ENCODE peak calls at places on chromosomes 11 and 22, in four cellular contexts. I is naive thymus-derived CD8-positive, alpha-beta T cell; Q is MV-4-11; D is GM10248. S is an unnamed sample.

GRCh38 chr11:79493555-79494171 is 52.8 kb upstream of the TENM4 start:
- DNase-seq in I (peak), Q (peak), D (peak), S (peak)

GRCh38 chr22:37235897-37236607 is 8.0 kb downstream of the RAC2 start:
- DNase-seq in I (no peak), Q (no peak), D (no peak), S (no peak)

GRCh38 chr22:31139066-31139465 is 1.2 kb downstream of the PLA2G3 start:
- DNase-seq in I (no peak), Q (no peak), D (no peak), S (no peak)

GRCh38 chr11:28505216-28505615 is 397.0 kb downstream of the METTL15 start:
- DNase-seq in I (no peak), Q (no peak), D (no peak), S (no peak)

GRCh38 chr22:39434721-39435120 is 22.1 kb upstream of the MGAT3 start:
- DNase-seq in I (no peak), Q (no peak), D (no peak), S (no peak)

GRCh38 chr11:34423300-34423699 is 15.4 kb upstream of the CAT start:
- DNase-seq in I (no peak), Q (no peak), D (no peak), S (no peak)

GRCh38 chr22:45460288-45461109 is 42.2 kb upstream of the FBLN1 start:
- DNase-seq in I (no peak), Q (no peak), D (no peak), S (no peak)

GRCh38 chr22:47086596-47087248 is 324.3 kb downstream of the TBC1D22A start:
- DNase-seq in I (no peak), Q (no peak), D (no peak), S (no peak)

GRCh38 chr11:76793834-76794291 is 10.7 kb downstream of the TSKU start:
- DNase-seq in I (no peak), Q (no peak), D (peak), S (no peak)

GRCh38 chr22:24423519-24424000 is 3.8 kb upstream of the ADORA2A start:
- DNase-seq in I (peak), Q (no peak), D (peak), S (peak)

GRCh38 chr11:133833101-133833898 is 12.0 kb downstream of the SPATA19 start:
- DNase-seq in I (no peak), Q (no peak), D (no peak), S (no peak)

GRCh38 chr22:25689631-25690030 is 52.4 kb upstream of the MYO18B start:
- DNase-seq in I (no peak), Q (no peak), D (no peak), S (no peak)

GRCh38 chr11:61472868-61473267 is 35.7 kb upstream of the LRRC10B start:
- DNase-seq in I (no peak), Q (no peak), D (no peak), S (no peak)

GRCh38 chr11:23723861-23724260 is 773.0 kb upstream of the LUZP2 start:
- DNase-seq in I (no peak), Q (no peak), D (peak), S (no peak)

GRCh38 chr22:42461511-42461910 is 29.3 kb upstream of the NFAM1 start:
- DNase-seq in I (no peak), Q (no peak), D (no peak), S (no peak)

GRCh38 chr11:23124249-23124648 is 264.0 kb upstream of the CCDC179 start:
- DNase-seq in I (no peak), Q (no peak), D (no peak), S (no peak)

GRCh38 chr11:115214644-115215305 is 289.4 kb downstream of the CADM1 start:
- DNase-seq in I (no peak), Q (no peak), D (no peak), S (no peak)